ENCODE peak calls at places on chromosome 9, in five cellular contexts. Z, S, Y, E and B are unnamed samples.
A peak's percentile ranks its signal among the peaks of the same experiment; 100 is the strongest.

GRCh38 chr9:132239999-132240859 is 78.4 kb downstream of the NTNG2 start:
- DNase-seq in Z (no peak), S (no peak), Y (no peak), E (no peak), B (no peak)

GRCh38 chr9:114606597-114607207 is 4.4 kb upstream of the TMEM268 start:
- DNase-seq in Z (no peak), S (no peak), Y (no peak), E (no peak), B (no peak)

GRCh38 chr9:11086561-11086960 is 473.8 kb upstream of the PTPRD start:
- DNase-seq in Z (no peak), S (no peak), Y (no peak), E (no peak), B (no peak)

GRCh38 chr9:129998491-129999122 is 44.4 kb downstream of the FNBP1 start:
- DNase-seq in Z (no peak), S (no peak), Y (no peak), E (no peak), B (no peak)

GRCh38 chr9:75950983-75951382 is 60.5 kb downstream of the PCSK5 start:
- DNase-seq in Z (no peak), S (no peak), Y (peak; percentile 60), E (no peak), B (no peak)

GRCh38 chr9:116870566-116870965 is 183.5 kb downstream of the TRIM32 start:
- DNase-seq in Z (no peak), S (no peak), Y (peak; percentile 77), E (no peak), B (peak; percentile 63)

GRCh38 chr9:84793251-84793650 is 123.7 kb downstream of the NTRK2 start:
- DNase-seq in Z (no peak), S (no peak), Y (no peak), E (no peak), B (no peak)

GRCh38 chr9:108547736-108548135 is 308.1 kb downstream of the ACTL7B start:
- DNase-seq in Z (no peak), S (no peak), Y (no peak), E (no peak), B (no peak)

GRCh38 chr9:6150483-6150882 is 65.1 kb upstream of the IL33 start:
- DNase-seq in Z (no peak), S (no peak), Y (no peak), E (no peak), B (no peak)

GRCh38 chr9:83167126-83167525 is 104.2 kb upstream of the RASEF start:
- DNase-seq in Z (no peak), S (no peak), Y (no peak), E (no peak), B (no peak)

GRCh38 chr9:94232428-94232827 is 26.7 kb upstream of the ZNF169 start:
- DNase-seq in Z (no peak), S (no peak), Y (no peak), E (no peak), B (no peak)

GRCh38 chr9:92180669-92181181 is 65.5 kb upstream of the SPTLC1 start:
- DNase-seq in Z (peak; percentile 33), S (peak; percentile 72), Y (no peak), E (no peak), B (no peak)

GRCh38 chr9:133713960-133714495 is 24.1 kb downstream of the SARDH start:
- DNase-seq in Z (no peak), S (no peak), Y (no peak), E (no peak), B (no peak)

GRCh38 chr9:29830815-29831214 is 2257.5 kb upstream of the C9orf72 start:
- DNase-seq in Z (peak; percentile 36), S (peak; percentile 30), Y (peak; percentile 41), E (no peak), B (peak; percentile 24)

GRCh38 chr9:13607746-13608445 is 328.4 kb upstream of the MPDZ start:
- DNase-seq in Z (peak; percentile 17), S (peak; percentile 64), Y (no peak), E (no peak), B (no peak)

GRCh38 chr9:38284039-38284767 is 108.3 kb upstream of the ALDH1B1 start:
- DNase-seq in Z (no peak), S (no peak), Y (no peak), E (no peak), B (no peak)

GRCh38 chr9:35481347-35481975 is 8.4 kb upstream of the RUSC2 start:
- DNase-seq in Z (peak; percentile 21), S (peak; percentile 28), Y (peak; percentile 74), E (no peak), B (peak; percentile 54)

GRCh38 chr9:133702798-133703570 is 35.2 kb downstream of the SARDH start:
- DNase-seq in Z (no peak), S (no peak), Y (no peak), E (peak; percentile 4), B (no peak)

GRCh38 chr9:119773823-119774222 is 404.6 kb upstream of the BRINP1 start:
- DNase-seq in Z (no peak), S (no peak), Y (no peak), E (no peak), B (no peak)

GRCh38 chr9:126327016-126327749 is 554 bp downstream of the MVB12B start:
- DNase-seq in Z (peak; percentile 55), S (peak; percentile 57), Y (peak; percentile 17), E (no peak), B (no peak)

GRCh38 chr9:133023117-133023890 is 7.5 kb upstream of the GTF3C5 start:
- DNase-seq in Z (no peak), S (no peak), Y (peak; percentile 22), E (no peak), B (no peak)

GRCh38 chr9:100595391-100596199 is 17.7 kb downstream of the CAVIN4 start:
- DNase-seq in Z (peak; percentile 71), S (peak; percentile 83), Y (peak; percentile 57), E (no peak), B (peak; percentile 44)

GRCh38 chr9:120281665-120282064 is 298.3 kb downstream of the CDK5RAP2 start:
- DNase-seq in Z (no peak), S (no peak), Y (no peak), E (no peak), B (no peak)

GRCh38 chr9:97078362-97078761 is 39.4 kb upstream of the CTSV start:
- DNase-seq in Z (no peak), S (no peak), Y (no peak), E (no peak), B (no peak)

GRCh38 chr9:114098660-114099522 is at the start of gene KIF12:
- DNase-seq in Z (no peak), S (no peak), Y (peak; percentile 57), E (no peak), B (peak; percentile 22)

GRCh38 chr9:96453625-96454024 is 3.7 kb downstream of the HABP4 start:
- DNase-seq in Z (peak; percentile 70), S (peak; percentile 80), Y (peak; percentile 66), E (no peak), B (no peak)

GRCh38 chr9:124024107-124024506 is 12.5 kb downstream of the LHX2 start:
- DNase-seq in Z (no peak), S (no peak), Y (no peak), E (no peak), B (no peak)

GRCh38 chr9:81687521-81688261 is 1.7 kb downstream of the TLE1 start:
- DNase-seq in Z (peak; percentile 36), S (no peak), Y (peak; percentile 52), E (no peak), B (no peak)

GRCh38 chr9:88303785-88304495 is 84.3 kb upstream of the SPIN1 start:
- DNase-seq in Z (peak; percentile 8), S (peak; percentile 40), Y (no peak), E (no peak), B (no peak)

GRCh38 chr9:124388275-124389048 is 26.8 kb downstream of the PSMB7 start:
- DNase-seq in Z (no peak), S (no peak), Y (no peak), E (no peak), B (no peak)

GRCh38 chr9:99821187-99822095 is at the start of gene NR4A3:
- DNase-seq in Z (peak; percentile 93), S (peak; percentile 99), Y (peak; percentile 98), E (peak; percentile 79), B (peak; percentile 96)